ENCODE peak calls at places on chromosomes 5 and 9, in ten cellular contexts. D is HuH-7.5; O is mammary epithelial cell; Y is left ventricle myocardium inferior; I is T47D; X is activated effector memory CD4-positive, alpha-beta T cell treated with anti-CD3 and anti-CD28 coated beads, Interleukin-2, amount 50 U/mL, for 16 hours; Q is activated CD8-positive, alpha-beta T cell treated with anti-CD3 and anti-CD28 coated beads, Interleukin-2, amount 10 ng/mL, durations not matched to agents 7 days and 5 days; V is heart right ventricle; C is HEK293T; B is CD4-positive, alpha-beta T cell. A is an unnamed sample.

GRCh38 chr9:116051528-116051927 is 102.1 kb upstream of the PAPPA start:
- DNase-seq in O (no peak), Q (no peak), I (no peak), X (no peak), C (no peak), V (no peak), B (no peak), D (no peak), Y (no peak), A (no peak)

GRCh38 chr9:32703635-32704034 is 68.2 kb upstream of the TAF1L start:
- DNase-seq in V (no peak), B (no peak), Y (no peak), C (peak; percentile 28), I (peak; percentile 19), Q (no peak), D (no peak), O (no peak), X (no peak), A (no peak)

GRCh38 chr5:157546456-157547100 is 29.0 kb downstream of the ADAM19 start:
- DNase-seq in I (no peak), B (no peak), O (no peak), X (no peak), V (peak; percentile 40), Q (no peak), C (no peak), Y (peak; percentile 62), D (no peak), A (no peak)

GRCh38 chr9:115328228-115328627 is 210.3 kb upstream of the TNC start:
- DNase-seq in O (no peak), Q (no peak), C (no peak), Y (peak; percentile 18), X (no peak), B (no peak), D (no peak), I (no peak), V (no peak), A (no peak)

GRCh38 chr9:97811534-97812246 is 41.3 kb upstream of the FOXE1 start:
- DNase-seq in O (peak; percentile 73), C (no peak), B (no peak), X (no peak), I (no peak), V (no peak), D (no peak), Y (no peak), Q (no peak), A (no peak)

GRCh38 chr9:112050544-112051475 is 124.3 kb downstream of the SUSD1 start:
- DNase-seq in O (peak; percentile 77), X (no peak), B (no peak), Y (no peak), D (no peak), C (no peak), I (no peak), V (no peak), Q (no peak), A (no peak)

GRCh38 chr9:79611091-79611614 is 39.4 kb downstream of the TLE4 start:
- DNase-seq in D (no peak), V (no peak), I (no peak), B (no peak), Y (no peak), C (no peak), X (no peak), Q (no peak), O (peak; percentile 79), A (no peak)

GRCh38 chr5:67308988-67309688 is 112.5 kb upstream of the CD180 start:
- DNase-seq in C (no peak), Q (no peak), D (no peak), X (no peak), V (no peak), O (no peak), B (no peak), Y (no peak), I (peak; percentile 62), A (no peak)

GRCh38 chr9:131262327-131263032 is 13.8 kb downstream of the FAM78A start:
- DNase-seq in Y (no peak), Q (no peak), X (peak; percentile 48), O (no peak), D (no peak), C (no peak), V (no peak), B (no peak), I (no peak), A (no peak)

GRCh38 chr5:150523472-150524350 is 15.8 kb downstream of the NDST1 start:
- DNase-seq in Y (no peak), D (peak; percentile 47), B (no peak), X (no peak), I (peak; percentile 90), C (peak; percentile 69), O (peak; percentile 39), V (no peak), Q (peak; percentile 47), A (no peak)

A was measured in cardiac septum.